ENCODE peak calls at places on chromosomes 5 and 9, in four cellular contexts. S, W, B and Y are unnamed samples.

GRCh38 chr5:100647461-100648230 is 112.5 kb downstream of the FAM174A start:
- DNase-seq in S (peak), W (peak), B (peak), Y (no peak)

GRCh38 chr9:118609355-118610044 is 759.7 kb downstream of the BRINP1 start:
- DNase-seq in S (peak), W (no peak), B (no peak), Y (no peak)

GRCh38 chr5:55692509-55692908 is 19.6 kb downstream of the SLC38A9 start:
- DNase-seq in S (no peak), W (no peak), B (no peak), Y (no peak)

GRCh38 chr5:135814254-135814653 is 20.2 kb upstream of the SLC25A48 start:
- DNase-seq in S (no peak), W (no peak), B (no peak), Y (no peak)

GRCh38 chr9:21565137-21565536 is 83.0 kb upstream of the IFNE start:
- DNase-seq in S (no peak), W (no peak), B (no peak), Y (no peak)

GRCh38 chr9:134698587-134699342 is 57.2 kb downstream of the COL5A1 start:
- DNase-seq in S (peak), W (peak), B (peak), Y (peak)

GRCh38 chr9:5786370-5787127 is 46.4 kb downstream of the ERMP1 start:
- DNase-seq in S (peak), W (no peak), B (no peak), Y (no peak)

GRCh38 chr9:127004946-127005769 is 90.6 kb downstream of the RALGPS1 start:
- DNase-seq in S (no peak), W (peak), B (no peak), Y (no peak)

GRCh38 chr9:138103111-138103823 is 225.7 kb downstream of the CACNA1B start:
- DNase-seq in S (no peak), W (no peak), B (no peak), Y (no peak)

GRCh38 chr5:81802625-81803024 is 51.7 kb upstream of the SSBP2 start:
- DNase-seq in S (no peak), W (no peak), B (no peak), Y (no peak)

GRCh38 chr5:132428811-132429440 is 59.4 kb downstream of the SLC22A5 start:
- DNase-seq in S (no peak), W (no peak), B (no peak), Y (no peak)

GRCh38 chr9:130740218-130741023 is 46.8 kb downstream of the EXOSC2 start:
- DNase-seq in S (no peak), W (no peak), B (no peak), Y (no peak)

GRCh38 chr9:137428841-137429545 is 5.8 kb downstream of the NOXA1 start:
- DNase-seq in S (no peak), W (no peak), B (no peak), Y (no peak)

GRCh38 chr9:6984941-6985578 is 227.3 kb downstream of the KDM4C start:
- DNase-seq in S (no peak), W (no peak), B (no peak), Y (no peak)

GRCh38 chr5:33299621-33300208 is 141.1 kb upstream of the TARS1 start:
- DNase-seq in S (peak), W (no peak), B (no peak), Y (no peak)

GRCh38 chr9:37471942-37472679 is 6.9 kb upstream of the ZBTB5 start:
- DNase-seq in S (no peak), W (no peak), B (no peak), Y (no peak)

GRCh38 chr9:107208121-107208520 is 75.0 kb upstream of the RAD23B start:
- DNase-seq in S (no peak), W (no peak), B (no peak), Y (no peak)

GRCh38 chr9:113614843-113615648 is 151.5 kb downstream of the RGS3 start:
- DNase-seq in S (peak), W (peak), B (no peak), Y (no peak)

GRCh38 chr9:38022203-38022602 is 46.8 kb downstream of the SHB start:
- DNase-seq in S (no peak), W (no peak), B (no peak), Y (no peak)

GRCh38 chr5:169344629-169345028 is 43.7 kb upstream of the SLIT3 start:
- DNase-seq in S (no peak), W (no peak), B (no peak), Y (no peak)

GRCh38 chr9:35954942-35955546 is 2.9 kb downstream of the OR2S2 start:
- DNase-seq in S (peak), W (peak), B (peak), Y (peak)

GRCh38 chr5:9479361-9479760 is 66.5 kb downstream of the SEMA5A start:
- DNase-seq in S (no peak), W (no peak), B (no peak), Y (no peak)

GRCh38 chr5:115961413-115962238 is 649 bp upstream of the LVRN start:
- DNase-seq in S (no peak), W (no peak), B (no peak), Y (no peak)

GRCh38 chr5:128172102-128172501 is 88.5 kb downstream of the SLC12A2 start:
- DNase-seq in S (no peak), W (no peak), B (no peak), Y (no peak)

GRCh38 chr9:16012621-16013020 is 459.8 kb downstream of the CCDC171 start:
- DNase-seq in S (no peak), W (no peak), B (no peak), Y (no peak)

GRCh38 chr9:76219555-76220151 is 174.6 kb downstream of the RFK start:
- DNase-seq in S (peak), W (no peak), B (no peak), Y (no peak)